ENCODE peak calls at places on chromosomes 2 and 18, in eight cellular contexts. One of them, this sample, is unnamed.

GRCh38 chr18:46148810-46149209 is 44.6 kb downstream of the HAUS1 start:
- DNase-seq in mucosa of descending colon: no peak
- DNase-seq in activated T-cell treated with anti-CD3 and anti-CD28 coated beads, Interleukin-2, amount 50 U/mL, for 1 hour: peak; percentile 53
- DNase-seq in neural progenitor cell: peak; percentile 78
- DNase-seq in activated CD4-positive, alpha-beta T cell treated with anti-CD3 and anti-CD28 coated beads for 36 hours: peak; percentile 59
- DNase-seq in HT1080: peak; percentile 74
- DNase-seq in NCI-H2171 treated with DMSO at 0.1 percent for 48 hours: peak; percentile 53
- DNase-seq in SK-N-DZ: peak; percentile 69
- DNase-seq in this sample: peak; percentile 45

GRCh38 chr2:143907801-143908200 is 612.1 kb downstream of the ZEB2 start:
- DNase-seq in NCI-H2171 treated with DMSO at 0.1 percent for 48 hours: no peak
- DNase-seq in mucosa of descending colon: no peak
- DNase-seq in activated CD4-positive, alpha-beta T cell treated with anti-CD3 and anti-CD28 coated beads for 36 hours: no peak
- DNase-seq in HT1080: no peak
- DNase-seq in activated T-cell treated with anti-CD3 and anti-CD28 coated beads, Interleukin-2, amount 50 U/mL, for 1 hour: no peak
- DNase-seq in SK-N-DZ: no peak
- DNase-seq in neural progenitor cell: no peak
- DNase-seq in this sample: no peak

GRCh38 chr2:190457256-190457655 is 49.1 kb downstream of the MFSD6 start:
- DNase-seq in mucosa of descending colon: no peak
- DNase-seq in NCI-H2171 treated with DMSO at 0.1 percent for 48 hours: no peak
- DNase-seq in activated T-cell treated with anti-CD3 and anti-CD28 coated beads, Interleukin-2, amount 50 U/mL, for 1 hour: no peak
- DNase-seq in activated CD4-positive, alpha-beta T cell treated with anti-CD3 and anti-CD28 coated beads for 36 hours: no peak
- DNase-seq in SK-N-DZ: no peak
- DNase-seq in HT1080: no peak
- DNase-seq in neural progenitor cell: no peak
- DNase-seq in this sample: no peak

GRCh38 chr2:174663572-174663971 is 66.0 kb upstream of the WIPF1 start:
- DNase-seq in HT1080: no peak
- DNase-seq in mucosa of descending colon: no peak
- DNase-seq in NCI-H2171 treated with DMSO at 0.1 percent for 48 hours: no peak
- DNase-seq in activated T-cell treated with anti-CD3 and anti-CD28 coated beads, Interleukin-2, amount 50 U/mL, for 1 hour: no peak
- DNase-seq in neural progenitor cell: no peak
- DNase-seq in SK-N-DZ: no peak
- DNase-seq in activated CD4-positive, alpha-beta T cell treated with anti-CD3 and anti-CD28 coated beads for 36 hours: no peak
- DNase-seq in this sample: no peak

GRCh38 chr2:3198119-3198518 is 179.5 kb downstream of the EIPR1 start:
- DNase-seq in activated CD4-positive, alpha-beta T cell treated with anti-CD3 and anti-CD28 coated beads for 36 hours: peak; percentile 59
- DNase-seq in SK-N-DZ: peak; percentile 40
- DNase-seq in neural progenitor cell: peak; percentile 80
- DNase-seq in HT1080: no peak
- DNase-seq in mucosa of descending colon: no peak
- DNase-seq in activated T-cell treated with anti-CD3 and anti-CD28 coated beads, Interleukin-2, amount 50 U/mL, for 1 hour: no peak
- DNase-seq in NCI-H2171 treated with DMSO at 0.1 percent for 48 hours: peak; percentile 14
- DNase-seq in this sample: no peak

GRCh38 chr2:216987176-216987809 is 127.4 kb upstream of the TNP1 start:
- DNase-seq in NCI-H2171 treated with DMSO at 0.1 percent for 48 hours: no peak
- DNase-seq in activated CD4-positive, alpha-beta T cell treated with anti-CD3 and anti-CD28 coated beads for 36 hours: no peak
- DNase-seq in mucosa of descending colon: no peak
- DNase-seq in HT1080: no peak
- DNase-seq in neural progenitor cell: no peak
- DNase-seq in activated T-cell treated with anti-CD3 and anti-CD28 coated beads, Interleukin-2, amount 50 U/mL, for 1 hour: no peak
- DNase-seq in SK-N-DZ: no peak
- DNase-seq in this sample: no peak

GRCh38 chr2:240898108-240898730 is 2.3 kb upstream of the MAB21L4 start:
- DNase-seq in neural progenitor cell: no peak
- DNase-seq in NCI-H2171 treated with DMSO at 0.1 percent for 48 hours: no peak
- DNase-seq in activated CD4-positive, alpha-beta T cell treated with anti-CD3 and anti-CD28 coated beads for 36 hours: no peak
- DNase-seq in mucosa of descending colon: peak; percentile 56
- DNase-seq in SK-N-DZ: no peak
- DNase-seq in activated T-cell treated with anti-CD3 and anti-CD28 coated beads, Interleukin-2, amount 50 U/mL, for 1 hour: no peak
- DNase-seq in HT1080: no peak
- DNase-seq in this sample: no peak

GRCh38 chr2:218083352-218083676 is 14.3 kb downstream of the RUFY4 start:
- DNase-seq in SK-N-DZ: no peak
- DNase-seq in HT1080: no peak
- DNase-seq in mucosa of descending colon: no peak
- DNase-seq in activated CD4-positive, alpha-beta T cell treated with anti-CD3 and anti-CD28 coated beads for 36 hours: no peak
- DNase-seq in neural progenitor cell: no peak
- DNase-seq in NCI-H2171 treated with DMSO at 0.1 percent for 48 hours: no peak
- DNase-seq in activated T-cell treated with anti-CD3 and anti-CD28 coated beads, Interleukin-2, amount 50 U/mL, for 1 hour: no peak
- DNase-seq in this sample: no peak

GRCh38 chr18:67813380-67814028 is 297.0 kb upstream of the DSEL start:
- DNase-seq in HT1080: no peak
- DNase-seq in activated CD4-positive, alpha-beta T cell treated with anti-CD3 and anti-CD28 coated beads for 36 hours: no peak
- DNase-seq in neural progenitor cell: no peak
- DNase-seq in mucosa of descending colon: no peak
- DNase-seq in NCI-H2171 treated with DMSO at 0.1 percent for 48 hours: no peak
- DNase-seq in SK-N-DZ: no peak
- DNase-seq in activated T-cell treated with anti-CD3 and anti-CD28 coated beads, Interleukin-2, amount 50 U/mL, for 1 hour: no peak
- DNase-seq in this sample: no peak

GRCh38 chr2:233700028-233700635 is 7.4 kb downstream of the UGT1A6 start:
- DNase-seq in activated T-cell treated with anti-CD3 and anti-CD28 coated beads, Interleukin-2, amount 50 U/mL, for 1 hour: no peak
- DNase-seq in NCI-H2171 treated with DMSO at 0.1 percent for 48 hours: no peak
- DNase-seq in activated CD4-positive, alpha-beta T cell treated with anti-CD3 and anti-CD28 coated beads for 36 hours: no peak
- DNase-seq in neural progenitor cell: peak; percentile 85
- DNase-seq in HT1080: no peak
- DNase-seq in SK-N-DZ: no peak
- DNase-seq in mucosa of descending colon: no peak
- DNase-seq in this sample: peak; percentile 20

GRCh38 chr18:7754725-7755181 is 187.6 kb downstream of the PTPRM start:
- DNase-seq in NCI-H2171 treated with DMSO at 0.1 percent for 48 hours: no peak
- DNase-seq in activated CD4-positive, alpha-beta T cell treated with anti-CD3 and anti-CD28 coated beads for 36 hours: no peak
- DNase-seq in neural progenitor cell: peak; percentile 50
- DNase-seq in HT1080: no peak
- DNase-seq in mucosa of descending colon: no peak
- DNase-seq in activated T-cell treated with anti-CD3 and anti-CD28 coated beads, Interleukin-2, amount 50 U/mL, for 1 hour: no peak
- DNase-seq in SK-N-DZ: no peak
- DNase-seq in this sample: peak; percentile 37

GRCh38 chr2:141523199-141523598 is 607.6 kb downstream of the LRP1B start:
- DNase-seq in activated CD4-positive, alpha-beta T cell treated with anti-CD3 and anti-CD28 coated beads for 36 hours: no peak
- DNase-seq in HT1080: no peak
- DNase-seq in SK-N-DZ: no peak
- DNase-seq in NCI-H2171 treated with DMSO at 0.1 percent for 48 hours: no peak
- DNase-seq in neural progenitor cell: no peak
- DNase-seq in mucosa of descending colon: no peak
- DNase-seq in activated T-cell treated with anti-CD3 and anti-CD28 coated beads, Interleukin-2, amount 50 U/mL, for 1 hour: no peak
- DNase-seq in this sample: no peak

GRCh38 chr2:218149865-218150264 is 16.9 kb downstream of the CXCR1 start:
- DNase-seq in neural progenitor cell: no peak
- DNase-seq in SK-N-DZ: no peak
- DNase-seq in activated T-cell treated with anti-CD3 and anti-CD28 coated beads, Interleukin-2, amount 50 U/mL, for 1 hour: no peak
- DNase-seq in activated CD4-positive, alpha-beta T cell treated with anti-CD3 and anti-CD28 coated beads for 36 hours: no peak
- DNase-seq in mucosa of descending colon: no peak
- DNase-seq in HT1080: no peak
- DNase-seq in NCI-H2171 treated with DMSO at 0.1 percent for 48 hours: no peak
- DNase-seq in this sample: no peak

GRCh38 chr2:226758886-226759660 is 40.5 kb downstream of the IRS1 start:
- DNase-seq in HT1080: peak; percentile 38
- DNase-seq in neural progenitor cell: no peak
- DNase-seq in mucosa of descending colon: no peak
- DNase-seq in activated T-cell treated with anti-CD3 and anti-CD28 coated beads, Interleukin-2, amount 50 U/mL, for 1 hour: no peak
- DNase-seq in activated CD4-positive, alpha-beta T cell treated with anti-CD3 and anti-CD28 coated beads for 36 hours: no peak
- DNase-seq in SK-N-DZ: no peak
- DNase-seq in NCI-H2171 treated with DMSO at 0.1 percent for 48 hours: no peak
- DNase-seq in this sample: no peak

GRCh38 chr2:10444463-10444862 is 3.7 kb downstream of the ODC1 start:
- DNase-seq in neural progenitor cell: no peak
- DNase-seq in activated T-cell treated with anti-CD3 and anti-CD28 coated beads, Interleukin-2, amount 50 U/mL, for 1 hour: no peak
- DNase-seq in mucosa of descending colon: no peak
- DNase-seq in HT1080: peak; percentile 57
- DNase-seq in activated CD4-positive, alpha-beta T cell treated with anti-CD3 and anti-CD28 coated beads for 36 hours: peak; percentile 81
- DNase-seq in SK-N-DZ: no peak
- DNase-seq in NCI-H2171 treated with DMSO at 0.1 percent for 48 hours: no peak
- DNase-seq in this sample: no peak

GRCh38 chr2:10157293-10157692 is 34.8 kb downstream of the RRM2 start:
- DNase-seq in mucosa of descending colon: no peak
- DNase-seq in HT1080: no peak
- DNase-seq in neural progenitor cell: no peak
- DNase-seq in activated CD4-positive, alpha-beta T cell treated with anti-CD3 and anti-CD28 coated beads for 36 hours: no peak
- DNase-seq in NCI-H2171 treated with DMSO at 0.1 percent for 48 hours: no peak
- DNase-seq in SK-N-DZ: no peak
- DNase-seq in activated T-cell treated with anti-CD3 and anti-CD28 coated beads, Interleukin-2, amount 50 U/mL, for 1 hour: no peak
- DNase-seq in this sample: no peak